ENCODE peak calls at places on chromosome 19, in six cellular contexts. One of them, this sample, is unnamed.

GRCh38 chr19:34428549-34429285 is 536 bp downstream of the UBA2 start:
- DNase-seq in left ventricle myocardium inferior: peak
- DNase-seq in right lobe of liver: peak
- DNase-seq in esophagus muscularis mucosa: no peak
- DNase-seq in fibroblast of villous mesenchyme: peak
- DNase-seq in upper lobe of right lung: no peak
- DNase-seq in this sample: peak

GRCh38 chr19:57171551-57172081 is 4.3 kb upstream of the DUXA start:
- DNase-seq in esophagus muscularis mucosa: no peak
- DNase-seq in upper lobe of right lung: no peak
- DNase-seq in right lobe of liver: no peak
- DNase-seq in fibroblast of villous mesenchyme: peak
- DNase-seq in left ventricle myocardium inferior: peak
- DNase-seq in this sample: peak

GRCh38 chr19:16378291-16378889 is 53.8 kb downstream of the KLF2 start:
- DNase-seq in right lobe of liver: no peak
- DNase-seq in fibroblast of villous mesenchyme: no peak
- DNase-seq in upper lobe of right lung: no peak
- DNase-seq in esophagus muscularis mucosa: no peak
- DNase-seq in left ventricle myocardium inferior: no peak
- DNase-seq in this sample: no peak

GRCh38 chr19:42850981-42851717 is 28.4 kb downstream of the PSG1 start:
- DNase-seq in right lobe of liver: no peak
- DNase-seq in esophagus muscularis mucosa: peak
- DNase-seq in fibroblast of villous mesenchyme: peak
- DNase-seq in upper lobe of right lung: no peak
- DNase-seq in left ventricle myocardium inferior: peak
- DNase-seq in this sample: peak

GRCh38 chr19:49808762-49809154 is 4.3 kb downstream of the FUZ start:
- DNase-seq in right lobe of liver: peak
- DNase-seq in esophagus muscularis mucosa: peak
- DNase-seq in left ventricle myocardium inferior: peak
- DNase-seq in fibroblast of villous mesenchyme: peak
- DNase-seq in upper lobe of right lung: peak
- DNase-seq in this sample: peak

GRCh38 chr19:51001495-51001894 is at the start of gene KLK8:
- DNase-seq in fibroblast of villous mesenchyme: no peak
- DNase-seq in left ventricle myocardium inferior: no peak
- DNase-seq in upper lobe of right lung: no peak
- DNase-seq in esophagus muscularis mucosa: no peak
- DNase-seq in right lobe of liver: no peak
- DNase-seq in this sample: no peak

GRCh38 chr19:16381756-16382401 is 57.3 kb downstream of the KLF2 start:
- DNase-seq in esophagus muscularis mucosa: peak
- DNase-seq in fibroblast of villous mesenchyme: peak
- DNase-seq in upper lobe of right lung: peak
- DNase-seq in right lobe of liver: peak
- DNase-seq in left ventricle myocardium inferior: peak
- DNase-seq in this sample: peak

GRCh38 chr19:1270168-1270853 is 1.2 kb downstream of the CIRBP start:
- DNase-seq in fibroblast of villous mesenchyme: no peak
- DNase-seq in upper lobe of right lung: no peak
- DNase-seq in left ventricle myocardium inferior: no peak
- DNase-seq in esophagus muscularis mucosa: no peak
- DNase-seq in right lobe of liver: no peak
- DNase-seq in this sample: no peak

GRCh38 chr19:40139533-40140287 is 49.0 kb upstream of the ZNF780A start:
- DNase-seq in fibroblast of villous mesenchyme: peak
- DNase-seq in right lobe of liver: no peak
- DNase-seq in left ventricle myocardium inferior: no peak
- DNase-seq in upper lobe of right lung: no peak
- DNase-seq in esophagus muscularis mucosa: peak
- DNase-seq in this sample: peak

GRCh38 chr19:13031917-13032623 is 36.8 kb downstream of the NFIX start:
- DNase-seq in esophagus muscularis mucosa: no peak
- DNase-seq in right lobe of liver: no peak
- DNase-seq in left ventricle myocardium inferior: no peak
- DNase-seq in upper lobe of right lung: no peak
- DNase-seq in fibroblast of villous mesenchyme: no peak
- DNase-seq in this sample: no peak

GRCh38 chr19:16829822-16830289 is 658 bp downstream of the SIN3B start:
- DNase-seq in right lobe of liver: no peak
- DNase-seq in fibroblast of villous mesenchyme: no peak
- DNase-seq in upper lobe of right lung: no peak
- DNase-seq in left ventricle myocardium inferior: no peak
- DNase-seq in esophagus muscularis mucosa: no peak
- DNase-seq in this sample: no peak

GRCh38 chr19:41997121-41997850 is 3.3 kb upstream of the ATP1A3 start:
- DNase-seq in left ventricle myocardium inferior: peak
- DNase-seq in right lobe of liver: no peak
- DNase-seq in upper lobe of right lung: no peak
- DNase-seq in fibroblast of villous mesenchyme: peak
- DNase-seq in esophagus muscularis mucosa: no peak
- DNase-seq in this sample: peak

GRCh38 chr19:49818691-49819331 is 722 bp downstream of the MED25 start:
- DNase-seq in upper lobe of right lung: no peak
- DNase-seq in esophagus muscularis mucosa: no peak
- DNase-seq in right lobe of liver: no peak
- DNase-seq in left ventricle myocardium inferior: no peak
- DNase-seq in fibroblast of villous mesenchyme: peak
- DNase-seq in this sample: no peak

GRCh38 chr19:7083076-7083956 is 13.8 kb downstream of the ZNF557 start:
- DNase-seq in esophagus muscularis mucosa: no peak
- DNase-seq in upper lobe of right lung: no peak
- DNase-seq in fibroblast of villous mesenchyme: peak
- DNase-seq in left ventricle myocardium inferior: no peak
- DNase-seq in right lobe of liver: no peak
- DNase-seq in this sample: peak

GRCh38 chr19:33248954-33249613 is 23.4 kb upstream of the SLC7A10 start:
- DNase-seq in upper lobe of right lung: peak
- DNase-seq in left ventricle myocardium inferior: no peak
- DNase-seq in right lobe of liver: peak
- DNase-seq in fibroblast of villous mesenchyme: no peak
- DNase-seq in esophagus muscularis mucosa: no peak
- DNase-seq in this sample: no peak
- TF ChIP-seq CTCF in upper lobe of right lung: no peak
- TF ChIP-seq CTCF in left ventricle myocardium inferior: no peak
- TF ChIP-seq CTCF in right lobe of liver: peak
- TF ChIP-seq CTCF in fibroblast of villous mesenchyme: no peak
- TF ChIP-seq CTCF in esophagus muscularis mucosa: no peak
- TF ChIP-seq CTCF in this sample: no peak

GRCh38 chr19:10756791-10757190 is 38.9 kb downstream of the DNM2 start:
- DNase-seq in fibroblast of villous mesenchyme: no peak
- DNase-seq in left ventricle myocardium inferior: no peak
- DNase-seq in right lobe of liver: no peak
- DNase-seq in upper lobe of right lung: no peak
- DNase-seq in esophagus muscularis mucosa: no peak
- DNase-seq in this sample: no peak
- H3K4me3 ChIP-seq in fibroblast of villous mesenchyme: no peak
- H3K4me3 ChIP-seq in left ventricle myocardium inferior: no peak
- H3K4me3 ChIP-seq in right lobe of liver: no peak
- H3K4me3 ChIP-seq in upper lobe of right lung: no peak
- H3K4me3 ChIP-seq in esophagus muscularis mucosa: no peak
- H3K4me3 ChIP-seq in this sample: no peak

DNA sequence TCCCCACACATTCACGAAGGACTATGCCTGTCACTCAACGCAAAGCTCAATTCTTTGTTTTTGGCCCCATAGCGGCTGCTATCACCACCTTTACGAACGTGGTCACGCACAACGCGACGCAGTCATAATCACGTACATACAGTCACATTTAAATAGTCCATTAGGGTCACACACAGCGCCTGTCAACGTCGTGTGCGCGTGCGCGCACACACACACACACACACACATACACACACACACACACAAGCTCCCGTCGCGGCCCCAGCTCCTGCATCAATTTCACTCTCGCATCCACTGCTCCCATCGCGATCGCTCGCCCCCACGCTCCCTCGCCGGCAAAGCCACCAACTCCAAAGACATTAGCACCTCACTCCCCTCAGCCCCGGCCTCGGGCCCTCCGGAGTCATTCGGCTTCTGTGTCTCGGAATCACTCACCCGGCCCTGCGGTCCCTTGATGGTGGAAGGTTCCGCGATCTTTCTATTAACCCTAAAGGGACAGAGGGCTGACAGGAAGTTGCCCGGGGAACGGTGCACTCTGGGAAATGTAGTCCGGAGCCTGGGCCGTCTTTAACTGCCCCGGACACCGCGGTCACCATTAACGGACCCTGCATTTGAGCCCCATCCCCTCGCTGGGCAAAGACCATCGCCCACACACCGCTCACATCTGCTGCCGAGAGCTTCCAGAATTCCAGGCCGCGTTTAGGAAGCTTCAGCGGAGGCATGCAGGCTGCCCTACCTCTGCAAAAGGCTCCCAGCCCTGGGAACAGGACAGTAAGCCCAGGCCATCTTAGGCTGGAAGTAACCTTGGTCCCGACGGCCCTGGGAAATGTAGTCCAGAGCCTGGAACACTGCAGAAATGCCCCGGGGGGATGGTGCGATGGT is at the start of gene ZNF790:
- DNase-seq in fibroblast of villous mesenchyme: peak
- DNase-seq in right lobe of liver: peak
- DNase-seq in upper lobe of right lung: peak
- DNase-seq in esophagus muscularis mucosa: peak
- DNase-seq in left ventricle myocardium inferior: peak
- DNase-seq in this sample: peak
- TF ChIP-seq CTCF in fibroblast of villous mesenchyme: no peak
- TF ChIP-seq CTCF in right lobe of liver: no peak
- TF ChIP-seq CTCF in upper lobe of right lung: no peak
- TF ChIP-seq CTCF in esophagus muscularis mucosa: no peak
- TF ChIP-seq CTCF in left ventricle myocardium inferior: no peak
- TF ChIP-seq CTCF in this sample: no peak

DNA sequence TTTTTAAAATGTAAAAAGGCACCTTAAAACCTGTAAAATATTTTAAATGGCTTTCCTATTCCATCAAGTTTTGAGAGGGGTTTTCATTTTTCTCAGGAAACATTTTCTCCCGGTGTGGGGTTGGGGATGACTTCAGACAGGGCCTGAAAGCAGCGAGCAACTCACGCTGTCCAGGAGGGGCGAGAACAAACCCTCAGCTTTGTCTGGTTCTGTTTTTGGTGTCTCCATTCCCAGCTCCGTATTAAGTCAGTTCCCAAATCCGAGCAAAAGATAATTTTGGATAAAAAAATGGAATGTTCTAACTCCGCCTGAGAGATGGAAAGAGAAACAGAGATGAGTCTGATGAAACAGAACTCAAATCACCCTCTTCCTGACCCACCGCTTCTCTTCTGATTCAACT is 38.5 kb downstream of the RFX2 start:
- DNase-seq in left ventricle myocardium inferior: no peak
- DNase-seq in esophagus muscularis mucosa: peak
- DNase-seq in fibroblast of villous mesenchyme: no peak
- DNase-seq in upper lobe of right lung: no peak
- DNase-seq in right lobe of liver: no peak
- DNase-seq in this sample: no peak
- H3K4me3 ChIP-seq in left ventricle myocardium inferior: no peak
- H3K4me3 ChIP-seq in esophagus muscularis mucosa: no peak
- H3K4me3 ChIP-seq in fibroblast of villous mesenchyme: no peak
- H3K4me3 ChIP-seq in upper lobe of right lung: no peak
- H3K4me3 ChIP-seq in right lobe of liver: no peak
- H3K4me3 ChIP-seq in this sample: no peak

GRCh38 chr19:20359933-20360720 is 193.1 kb downstream of the ZNF486 start:
- DNase-seq in fibroblast of villous mesenchyme: no peak
- DNase-seq in right lobe of liver: no peak
- DNase-seq in esophagus muscularis mucosa: no peak
- DNase-seq in upper lobe of right lung: no peak
- DNase-seq in left ventricle myocardium inferior: no peak
- DNase-seq in this sample: no peak
- TF ChIP-seq CTCF in fibroblast of villous mesenchyme: no peak
- TF ChIP-seq CTCF in right lobe of liver: peak
- TF ChIP-seq CTCF in esophagus muscularis mucosa: no peak
- TF ChIP-seq CTCF in upper lobe of right lung: peak
- TF ChIP-seq CTCF in left ventricle myocardium inferior: peak
- TF ChIP-seq CTCF in this sample: no peak

GRCh38 chr19:18393836-18394235 is 3.6 kb downstream of the LRRC25 start:
- DNase-seq in upper lobe of right lung: no peak
- DNase-seq in fibroblast of villous mesenchyme: no peak
- DNase-seq in right lobe of liver: no peak
- DNase-seq in left ventricle myocardium inferior: peak
- DNase-seq in esophagus muscularis mucosa: no peak
- DNase-seq in this sample: no peak

GRCh38 chr19:18390075-18390909 is 4.3 kb downstream of the GDF15 start:
- DNase-seq in left ventricle myocardium inferior: no peak
- DNase-seq in esophagus muscularis mucosa: no peak
- DNase-seq in fibroblast of villous mesenchyme: peak
- DNase-seq in upper lobe of right lung: no peak
- DNase-seq in right lobe of liver: no peak
- DNase-seq in this sample: peak

GRCh38 chr19:18391509-18392075 is 5.6 kb downstream of the GDF15 start:
- DNase-seq in upper lobe of right lung: no peak
- DNase-seq in left ventricle myocardium inferior: no peak
- DNase-seq in esophagus muscularis mucosa: no peak
- DNase-seq in right lobe of liver: no peak
- DNase-seq in fibroblast of villous mesenchyme: no peak
- DNase-seq in this sample: no peak

GRCh38 chr19:18392936-18393335 is 4.5 kb downstream of the LRRC25 start:
- DNase-seq in esophagus muscularis mucosa: no peak
- DNase-seq in upper lobe of right lung: no peak
- DNase-seq in left ventricle myocardium inferior: no peak
- DNase-seq in right lobe of liver: no peak
- DNase-seq in fibroblast of villous mesenchyme: no peak
- DNase-seq in this sample: no peak

DNA sequence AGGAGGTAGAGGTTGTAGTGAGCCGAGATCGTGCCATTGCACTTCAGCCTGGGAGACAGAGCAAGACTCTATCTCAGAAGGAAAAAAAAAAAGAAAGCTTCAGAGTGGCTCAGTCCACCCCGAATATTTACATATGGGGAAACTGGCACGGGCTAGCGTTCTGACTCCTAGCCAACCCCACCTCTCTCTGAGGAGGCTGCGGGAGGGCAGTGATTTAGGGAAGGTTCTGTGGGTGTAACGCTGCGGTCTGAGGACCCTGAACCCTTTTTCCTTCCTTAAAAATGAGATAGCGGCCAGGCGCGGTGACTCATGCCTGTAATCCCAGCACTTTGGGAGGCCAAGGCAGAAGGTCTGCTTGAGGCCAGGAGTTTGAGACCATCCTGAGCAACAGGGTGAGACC is 5.0 kb downstream of the LRRC25 start:
- DNase-seq in upper lobe of right lung: peak
- DNase-seq in right lobe of liver: peak
- DNase-seq in left ventricle myocardium inferior: peak
- DNase-seq in esophagus muscularis mucosa: no peak
- DNase-seq in fibroblast of villous mesenchyme: peak
- DNase-seq in this sample: peak
- H3K4me3 ChIP-seq in upper lobe of right lung: peak
- H3K4me3 ChIP-seq in right lobe of liver: no peak
- H3K4me3 ChIP-seq in left ventricle myocardium inferior: peak
- H3K4me3 ChIP-seq in esophagus muscularis mucosa: no peak
- H3K4me3 ChIP-seq in fibroblast of villous mesenchyme: no peak
- H3K4me3 ChIP-seq in this sample: no peak

GRCh38 chr19:4034048-4035017 is 26.8 kb downstream of the PIAS4 start:
- DNase-seq in left ventricle myocardium inferior: no peak
- DNase-seq in esophagus muscularis mucosa: no peak
- DNase-seq in upper lobe of right lung: no peak
- DNase-seq in right lobe of liver: no peak
- DNase-seq in fibroblast of villous mesenchyme: no peak
- DNase-seq in this sample: no peak
- TF ChIP-seq CTCF in left ventricle myocardium inferior: no peak
- TF ChIP-seq CTCF in esophagus muscularis mucosa: no peak
- TF ChIP-seq CTCF in upper lobe of right lung: no peak
- TF ChIP-seq CTCF in right lobe of liver: no peak
- TF ChIP-seq CTCF in fibroblast of villous mesenchyme: no peak
- TF ChIP-seq CTCF in this sample: no peak